ENCODE peak calls at places on chromosomes 2 and 18, in four cellular contexts. O is bronchial epithelial cell, K is brain microvascular endothelial cell, Z is body of pancreas. N is an unnamed sample. For H3K36me3, the result is how much of the 10 kb centered on the place peaks cover.

GRCh38 chr2:217993055-217993645 is 9.6 kb downstream of the TNS1 start:
- DNase-seq in Z (no peak), K (peak), O (peak), N (no peak)

GRCh38 chr2:188199716-188200128 is 92.0 kb upstream of the GULP1 start:
- DNase-seq in O (peak), Z (no peak), K (peak), N (peak)

GRCh38 chr2:241007880-241008710 is 9.7 kb downstream of the SNED1 start:
- DNase-seq in K (no peak), Z (no peak), O (no peak), N (no peak)

GRCh38 chr2:217289909-217290283 is 430.0 kb upstream of the TNP1 start:
- DNase-seq in Z (no peak), K (no peak), O (peak), N (peak)

GRCh38 chr2:23649819-23650218 is 264.8 kb downstream of the KLHL29 start:
- DNase-seq in Z (peak), K (no peak), O (no peak), N (no peak)

GRCh38 chr2:128666596-128666995 is 347.9 kb upstream of the HS6ST1 start:
- DNase-seq in K (no peak), Z (no peak), O (no peak), N (no peak)

GRCh38 chr2:63642941-63643340 is 54.2 kb downstream of the MDH1 start:
- DNase-seq in O (no peak), Z (no peak), K (no peak), N (no peak)

GRCh38 chr18:73975266-73975665 is 172.4 kb downstream of the FBXO15 start:
- DNase-seq in O (no peak), K (peak), Z (no peak), N (no peak)

GRCh38 chr2:108128226-108128786 is 111.5 kb upstream of the SULT1C3 start:
- DNase-seq in O (no peak), Z (no peak), K (no peak), N (no peak)

GRCh38 chr18:2699001-2699400 is 43.5 kb downstream of the SMCHD1 start:
- DNase-seq in K (no peak), O (no peak), Z (no peak), N (no peak)

GRCh38 chr18:2706903-2707302 is 51.4 kb downstream of the SMCHD1 start:
- DNase-seq in O (no peak), K (no peak), Z (no peak), N (no peak)

GRCh38 chr18:2709316-2709715 is 53.8 kb downstream of the SMCHD1 start:
- DNase-seq in Z (no peak), K (no peak), O (no peak), N (no peak)

GRCh38 chr18:2707559-2708168 is 52.1 kb downstream of the SMCHD1 start:
- DNase-seq in K (no peak), O (no peak), Z (no peak), N (no peak)

DNA sequence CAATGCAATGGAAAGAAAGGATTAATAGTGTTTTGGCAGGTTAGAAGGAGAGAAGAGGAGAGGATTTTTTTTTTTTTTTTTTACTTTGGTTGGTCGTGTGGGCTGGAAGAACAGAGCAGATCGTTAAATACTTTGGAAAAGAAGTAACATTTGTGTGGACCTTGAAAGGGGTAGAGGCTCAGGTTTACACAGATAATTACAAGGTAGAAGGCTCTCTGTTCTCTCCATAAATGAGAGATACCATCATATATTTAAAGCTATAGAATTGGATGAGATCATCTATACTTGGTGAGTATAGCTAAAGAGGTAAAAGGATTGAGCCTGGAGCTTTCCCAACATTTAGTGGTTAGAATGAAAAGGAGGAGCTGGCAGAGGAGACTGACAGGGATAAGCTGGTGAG is 49.0 kb downstream of the SMCHD1 start:
- DNase-seq in O (no peak), K (no peak), Z (no peak), N (no peak)
- H3K36me3 ChIP-seq in O (under half), K (under half), Z (under half), N (under half)

DNA sequence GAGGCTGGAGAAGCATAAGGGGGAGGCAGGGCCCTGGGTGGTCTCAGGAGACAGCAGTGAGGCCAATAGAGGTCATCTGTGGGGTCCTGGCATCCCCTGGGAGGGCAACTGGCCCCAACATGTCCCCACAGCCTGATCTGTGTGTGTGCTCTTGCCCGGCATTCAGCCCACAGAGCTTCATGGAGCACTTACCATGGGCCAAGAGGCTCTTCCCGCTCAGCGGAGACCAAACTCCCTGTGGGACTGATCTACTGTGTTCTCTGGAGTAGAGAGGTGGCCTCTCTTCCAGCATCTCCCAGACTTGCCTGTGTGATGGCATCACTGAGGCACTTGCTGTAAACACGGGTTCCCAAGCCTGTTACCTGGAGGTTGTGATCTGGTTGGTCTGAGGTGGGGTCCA is 67.5 kb downstream of the SOWAHC start:
- DNase-seq in K (no peak), Z (no peak), O (no peak), N (no peak)
- TF ChIP-seq CTCF in K (no peak), Z (no peak), O (no peak), N (no peak)

DNA sequence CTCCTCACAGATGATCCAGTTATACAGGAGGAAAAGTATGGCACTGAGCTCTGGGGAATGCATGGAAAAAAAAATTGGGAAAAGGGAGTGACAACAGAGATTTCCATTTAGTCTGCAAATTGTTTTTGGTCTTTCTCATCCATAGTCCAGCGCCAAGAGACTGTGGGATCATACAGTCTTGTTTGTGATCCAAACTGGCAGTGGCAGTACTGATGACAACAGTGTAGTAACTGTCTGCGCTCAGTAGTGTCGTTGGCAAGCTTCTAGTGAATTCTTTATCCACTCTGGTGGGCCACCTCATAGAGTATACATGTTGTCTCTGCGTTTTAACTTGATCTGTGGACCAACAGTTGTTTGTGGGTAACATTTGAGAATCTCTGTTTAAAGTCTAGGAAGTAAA is 37.9 kb downstream of the GALNT1 start:
- DNase-seq in Z (no peak), O (no peak), K (no peak), N (no peak)
- H3K4me3 ChIP-seq in Z (no peak), O (no peak), K (no peak), N (no peak)

GRCh38 chr2:86037795-86038192 is 67.9 kb downstream of the POLR1A start:
- DNase-seq in K (no peak), Z (no peak), O (no peak), N (no peak)
- H3K36me3 ChIP-seq in K (half or more), Z (under half), O (under half), N (under half)

GRCh38 chr2:234256516-234256915 is 206.0 kb downstream of the SPP2 start:
- DNase-seq in O (no peak), K (no peak), Z (no peak), N (no peak)

GRCh38 chr2:234258562-234259141 is 208.2 kb downstream of the SPP2 start:
- DNase-seq in Z (no peak), O (peak), K (peak), N (no peak)

GRCh38 chr2:234254783-234255521 is 204.4 kb downstream of the SPP2 start:
- DNase-seq in K (no peak), O (peak), Z (no peak), N (no peak)

GRCh38 chr2:234259440-234259839 is 208.9 kb downstream of the SPP2 start:
- DNase-seq in K (no peak), Z (no peak), O (no peak), N (no peak)

DNA sequence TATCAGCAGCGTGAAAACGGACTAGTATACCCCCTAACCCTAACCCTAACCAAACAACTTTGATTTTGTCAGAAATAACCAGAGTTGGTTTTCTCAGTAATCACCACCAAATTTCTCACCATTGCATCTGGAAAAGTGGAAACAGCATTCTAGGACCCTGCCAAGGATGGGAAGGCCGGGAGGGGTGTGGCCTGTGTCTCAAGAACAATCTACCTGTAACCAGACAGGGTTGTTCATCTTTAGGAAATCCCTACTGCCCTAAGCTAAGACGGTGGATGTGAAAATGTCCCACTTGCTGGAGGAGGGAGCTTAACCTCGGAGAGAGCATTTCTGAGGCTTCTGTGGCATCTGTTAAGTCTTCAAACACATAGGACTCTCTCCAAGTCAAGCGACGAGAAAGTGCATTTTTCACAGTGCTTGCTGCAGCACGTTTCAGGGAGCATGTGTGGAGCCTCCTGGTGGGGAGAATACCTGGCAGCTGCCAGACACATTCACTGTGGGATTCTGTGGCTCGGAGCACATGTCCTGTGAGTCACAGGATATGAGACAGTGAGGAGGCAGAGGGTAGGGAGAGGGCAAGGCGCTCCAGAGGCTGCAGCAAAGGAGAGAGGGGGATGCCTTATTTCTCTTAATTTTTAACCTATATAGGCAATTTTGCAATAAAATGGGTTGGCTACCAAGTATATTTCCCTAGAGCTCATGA is 207.5 kb downstream of the SPP2 start:
- DNase-seq in O (peak), K (peak), Z (peak), N (peak)
- TF ChIP-seq CTCF in O (peak), K (peak), Z (peak), N (peak)

GRCh38 chr2:151337643-151338042 is 19.7 kb upstream of the TNFAIP6 start:
- DNase-seq in K (no peak), O (no peak), Z (no peak), N (no peak)
- H3K4me3 ChIP-seq in K (no peak), O (no peak), Z (no peak), N (no peak)

DNA sequence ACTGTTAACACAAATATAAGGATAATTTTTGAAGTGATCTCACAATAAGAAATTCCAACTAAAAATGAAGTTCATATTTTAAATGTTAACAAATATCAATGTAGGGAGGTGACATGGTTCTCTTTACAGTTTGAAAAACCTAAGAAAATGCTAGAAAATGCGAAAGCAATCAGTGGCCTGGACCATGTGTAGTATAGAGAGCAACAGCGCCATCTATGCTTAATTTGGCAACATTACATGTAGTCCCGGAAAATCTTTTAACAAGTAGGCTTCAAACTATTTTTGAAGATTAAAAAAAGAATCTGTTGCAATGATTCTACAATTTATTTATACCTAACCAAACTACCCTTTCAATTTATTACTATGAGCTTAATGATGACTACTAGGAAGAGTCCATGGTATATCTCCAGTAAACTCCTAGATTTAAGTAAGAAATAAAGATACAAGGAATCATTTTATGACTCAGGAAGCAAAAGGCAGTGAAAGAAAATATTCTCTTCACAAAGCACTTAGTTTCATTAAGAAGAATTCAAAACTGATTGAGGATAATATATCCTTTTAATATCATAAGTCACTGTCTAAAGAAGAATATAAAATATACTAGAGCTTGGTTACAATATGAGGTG is 33.3 kb downstream of the NDUFA10 start:
- DNase-seq in Z (no peak), O (peak), K (peak), N (peak)
- H3K36me3 ChIP-seq in Z (under half), O (under half), K (under half), N (under half)